ENCODE peak calls at places on chromosomes 11 and 22, in nine cellular contexts. H is CD4-positive, CD25-positive, alpha-beta regulatory T cell; P is tibial artery; M is hepatocyte; S is fibroblast of lung; I is heart right ventricle; E is CD8-positive, alpha-beta T cell; C is testis; F is transverse colon. Y is an unnamed sample. For H3K36me3 and H3K4me1, the result is how much of the 10 kb centered on the place peaks cover.

GRCh38 chr11:57432714-57433163 is 5.8 kb upstream of the SLC43A3 start:
- DNase-seq in H (no peak), S (peak), I (no peak), C (peak), M (peak), E (no peak), F (no peak), P (no peak), Y (peak)

GRCh38 chr22:20967697-20968201 is 694 bp downstream of the AIFM3 start:
- DNase-seq in M (no peak), F (no peak), E (no peak), P (no peak), I (no peak), S (no peak), H (no peak), C (no peak), Y (no peak)

GRCh38 chr11:62069374-62069773 is 54.4 kb upstream of the INCENP start:
- DNase-seq in P (no peak), C (no peak), S (no peak), E (no peak), I (no peak), M (no peak), H (no peak), F (no peak), Y (no peak)

GRCh38 chr11:39741066-39741465 is 1718.4 kb downstream of the LRRC4C start:
- DNase-seq in H (no peak), S (peak), C (no peak), M (peak), F (no peak), E (no peak), P (no peak), I (no peak), Y (no peak)

GRCh38 chr11:617248-617911 is 1.6 kb upstream of the IRF7 start:
- DNase-seq in M (no peak), F (no peak), H (no peak), P (peak), I (no peak), S (no peak), E (no peak), C (no peak), Y (no peak)

GRCh38 chr22:48084041-48084748 is 1321.7 kb downstream of the TBC1D22A start:
- DNase-seq in S (no peak), C (no peak), H (no peak), F (no peak), P (no peak), E (no peak), I (no peak), M (no peak), Y (no peak)

GRCh38 chr11:78190871-78191538 is 2.3 kb downstream of the USP35 start:
- DNase-seq in S (no peak), H (no peak), F (no peak), I (no peak), C (no peak), M (no peak), E (no peak), P (peak), Y (no peak)

GRCh38 chr11:62340269-62340901 is 3.1 kb downstream of the ASRGL1 start:
- DNase-seq in M (peak), S (peak), F (peak), H (peak), I (peak), C (peak), P (no peak), E (peak), Y (peak)

GRCh38 chr22:24506802-24507438 is 11.8 kb downstream of the UPB1 start:
- DNase-seq in H (no peak), F (no peak), E (no peak), S (peak), I (no peak), P (no peak), M (peak), C (no peak), Y (peak)

GRCh38 chr11:72673943-72674828 is at the start of gene PDE2A:
- DNase-seq in C (no peak), F (no peak), P (no peak), S (no peak), I (no peak), H (no peak), E (no peak), M (no peak), Y (no peak)

GRCh38 chr11:72679869-72680268 is 5.6 kb upstream of the PDE2A start:
- DNase-seq in I (no peak), M (no peak), F (no peak), P (no peak), S (no peak), H (no peak), C (no peak), E (no peak), Y (no peak)

GRCh38 chr11:72675221-72675620 is 999 bp upstream of the PDE2A start:
- DNase-seq in P (no peak), F (no peak), M (no peak), H (no peak), I (no peak), E (no peak), C (no peak), S (no peak), Y (no peak)

GRCh38 chr11:72678524-72678923 is 4.3 kb upstream of the PDE2A start:
- DNase-seq in H (no peak), F (no peak), E (no peak), M (no peak), C (no peak), P (no peak), I (no peak), S (no peak), Y (no peak)

DNA sequence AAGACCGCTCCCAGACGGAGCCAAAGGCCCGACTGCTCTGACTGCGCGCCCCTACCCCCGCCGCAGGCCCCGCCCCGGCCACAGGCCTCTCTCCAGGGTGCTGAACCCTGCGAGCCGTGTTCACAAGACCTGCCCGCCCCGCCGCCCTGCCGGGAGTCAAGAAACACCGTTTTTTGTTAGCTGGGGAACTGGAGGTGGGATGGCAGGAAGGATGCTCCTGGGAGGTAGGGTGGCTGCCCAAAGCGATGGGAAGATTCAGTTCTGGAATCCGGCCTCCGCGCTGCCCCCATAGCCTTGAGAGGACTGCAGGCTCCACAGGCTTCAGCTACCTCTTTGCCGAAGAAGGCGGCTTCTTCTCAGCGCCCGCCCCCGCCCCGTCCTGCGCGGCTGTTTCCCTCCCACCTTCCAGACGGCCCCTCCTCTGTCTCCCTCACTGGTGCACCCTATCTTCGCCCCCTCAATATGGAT is 2.7 kb upstream of the PDE2A start:
- DNase-seq in P (no peak), C (peak), E (peak), S (peak), M (peak), F (peak), I (peak), H (peak), Y (peak)
- H3K4me3 ChIP-seq in P (no peak), C (no peak), E (no peak), S (no peak), M (no peak), F (no peak), I (no peak), H (no peak), Y (no peak)

GRCh38 chr22:30743257-30744020 is 48.8 kb downstream of the OSBP2 start:
- DNase-seq in S (no peak), E (no peak), C (no peak), H (no peak), F (no peak), I (no peak), P (no peak), M (no peak), Y (no peak)
- H3K36me3 ChIP-seq in S (under half), E (under half), C (under half), H (under half), F (under half), I (under half), P (under half), M (under half), Y (under half)

GRCh38 chr22:23140385-23140784 is 1.4 kb downstream of the RSPH14 start:
- DNase-seq in C (no peak), P (no peak), E (no peak), F (no peak), S (no peak), I (no peak), M (no peak), H (no peak), Y (no peak)
- H3K4me1 ChIP-seq in C (under half), P (under half), E (half or more), F (under half), S (under half), I (under half), M (under half), H (half or more), Y (under half)

DNA sequence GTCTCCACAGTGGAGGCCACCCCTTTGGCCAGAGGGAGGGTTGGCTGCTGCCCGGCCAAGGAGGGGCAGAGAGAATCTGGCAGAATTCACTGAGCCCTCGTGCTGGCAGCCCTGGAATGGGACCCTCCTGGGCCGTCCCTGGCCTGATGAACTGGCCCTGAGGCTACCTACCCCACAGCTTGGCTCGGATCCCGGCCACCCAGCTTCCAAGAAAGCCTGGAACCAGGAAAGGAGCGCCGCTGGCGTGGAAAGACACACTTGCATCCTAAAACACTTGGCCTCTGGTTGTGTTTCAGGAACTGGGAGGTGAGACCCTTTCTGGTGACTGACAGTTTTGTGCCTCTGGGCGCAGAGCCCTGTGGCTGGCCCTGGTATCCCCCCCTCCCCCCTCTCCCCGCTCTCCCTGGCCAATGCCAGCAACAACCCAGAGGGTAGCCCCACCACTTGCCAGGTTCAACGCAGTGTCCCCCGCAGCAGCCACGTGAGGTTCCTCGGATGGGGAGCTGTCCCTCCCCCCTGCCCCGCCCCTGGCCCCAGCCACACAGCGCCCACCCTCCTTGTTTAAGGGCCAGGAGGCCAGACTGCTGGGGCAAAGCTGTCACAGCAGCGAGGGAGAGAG is 693 bp downstream of the NFAM1 start:
- DNase-seq in E (no peak), S (no peak), C (no peak), I (no peak), M (no peak), P (no peak), F (no peak), H (no peak), Y (no peak)
- H3K4me3 ChIP-seq in E (no peak), S (no peak), C (peak), I (no peak), M (no peak), P (peak), F (peak), H (no peak), Y (no peak)

GRCh38 chr11:65125197-65126056 is 3.3 kb downstream of the MRPL49 start:
- DNase-seq in M (no peak), S (no peak), F (no peak), H (no peak), I (no peak), P (peak), C (no peak), E (no peak), Y (no peak)

GRCh38 chr11:65121865-65122696 is at the start of the genes FAU and MRPL49:
- DNase-seq in M (peak), I (peak), P (peak), E (peak), F (peak), S (peak), C (peak), H (peak), Y (peak)

GRCh38 chr11:65126624-65127274 is 4.6 kb downstream of the MRPL49 start:
- DNase-seq in M (no peak), H (no peak), F (no peak), E (no peak), C (no peak), P (peak), I (no peak), S (no peak), Y (no peak)

GRCh38 chr11:65127473-65128181 is 5.5 kb downstream of the MRPL49 start:
- DNase-seq in E (no peak), S (no peak), P (peak), I (no peak), F (no peak), M (no peak), C (no peak), H (no peak), Y (no peak)

DNA sequence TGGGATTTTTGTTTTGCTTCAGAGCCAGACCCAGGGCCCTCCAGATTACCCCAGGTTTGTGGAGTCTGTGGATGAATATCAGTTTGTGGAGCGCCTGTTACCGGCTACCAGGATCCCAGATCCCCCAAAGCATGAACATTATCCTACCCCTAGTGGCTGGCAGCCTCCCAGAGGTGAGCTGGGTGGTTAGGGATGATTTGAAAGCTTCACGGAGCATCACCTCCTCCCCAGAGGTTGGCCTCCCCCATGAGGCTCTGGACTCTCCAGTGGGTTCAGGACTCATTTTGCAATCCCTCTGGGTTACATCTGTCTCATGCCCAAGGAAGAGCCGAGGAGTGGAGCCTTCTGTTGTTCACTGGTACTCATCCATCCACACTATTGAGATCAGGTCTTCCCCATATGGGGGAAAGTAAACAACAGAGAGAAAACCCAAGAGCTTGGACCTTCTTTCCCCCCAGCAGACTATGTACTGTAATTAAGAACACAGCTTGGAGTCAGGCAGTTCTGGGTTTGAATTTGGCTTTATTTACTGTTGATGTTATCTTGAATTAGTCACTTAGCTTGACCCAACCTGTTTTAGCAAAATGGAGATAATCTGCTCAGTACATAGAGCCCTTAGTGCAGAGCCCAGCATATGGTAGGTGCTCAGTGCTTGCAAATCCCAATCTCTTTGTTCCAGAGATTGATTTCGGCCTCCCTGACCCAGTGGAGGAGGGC is 2.5 kb downstream of the MRPL49 start:
- DNase-seq in P (peak), I (no peak), M (no peak), H (no peak), F (no peak), S (no peak), E (no peak), C (no peak), Y (no peak)
- H3K36me3 ChIP-seq in P (half or more), I (under half), M (under half), H (half or more), F (half or more), S (under half), E (half or more), C (under half), Y (half or more)

GRCh38 chr11:27205779-27206549 is 157.1 kb downstream of the CCDC34 start:
- DNase-seq in P (no peak), E (no peak), M (no peak), F (no peak), H (no peak), C (no peak), I (no peak), S (no peak), Y (no peak)
- H3K4me1 ChIP-seq in P (under half), E (under half), M (half or more), F (half or more), H (under half), C (half or more), I (under half), S (under half), Y (under half)

GRCh38 chr11:88534185-88534584 is 196.6 kb upstream of the CTSC start:
- DNase-seq in I (no peak), C (no peak), M (no peak), S (no peak), H (no peak), P (no peak), F (no peak), E (no peak), Y (no peak)

GRCh38 chr11:88535916-88536547 is 198.5 kb upstream of the CTSC start:
- DNase-seq in E (no peak), I (no peak), F (no peak), M (peak), S (peak), C (no peak), P (no peak), H (no peak), Y (peak)

GRCh38 chr11:88535266-88535665 is 197.7 kb upstream of the CTSC start:
- DNase-seq in E (no peak), C (no peak), P (no peak), I (no peak), S (peak), H (no peak), M (no peak), F (no peak), Y (no peak)

GRCh38 chr11:88537613-88538012 is 200.1 kb upstream of the CTSC start:
- DNase-seq in C (no peak), P (no peak), M (no peak), F (no peak), I (no peak), E (no peak), S (no peak), H (no peak), Y (no peak)

DNA sequence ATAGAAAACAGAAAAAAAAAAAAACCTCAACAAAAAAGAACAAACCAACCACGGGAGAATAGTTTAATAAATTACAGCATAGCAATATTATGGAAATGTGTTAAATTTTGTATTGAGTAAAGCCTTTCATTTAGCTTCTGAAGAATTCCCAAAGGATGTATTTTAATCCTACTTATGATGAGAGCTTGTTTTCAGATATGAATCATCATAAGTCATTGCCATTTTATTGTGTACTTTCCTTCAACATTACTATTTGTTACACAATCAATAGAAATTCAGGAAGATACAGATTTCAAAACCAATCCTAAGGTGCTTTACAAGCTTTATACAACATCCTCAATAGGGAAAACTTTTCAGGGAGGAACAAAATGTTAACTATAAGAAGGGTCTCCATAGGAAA is 200.6 kb upstream of the CTSC start:
- DNase-seq in M (no peak), I (no peak), P (no peak), H (no peak), E (no peak), F (no peak), C (no peak), S (peak), Y (peak)
- H3K4me3 ChIP-seq in M (no peak), I (no peak), P (no peak), H (no peak), E (no peak), F (no peak), C (no peak), S (no peak), Y (no peak)